ENCODE peak calls at places on chromosomes 12 and 14, in five cellular contexts. R is AG09309, S is pancreas, H is suprapubic skin, O is adrenal gland. A is an unnamed sample.

GRCh38 chr14:91830777-91831176 is 36.6 kb downstream of the TC2N start:
- DNase-seq in O (no peak), H (no peak), S (no peak), R (no peak), A (no peak)

GRCh38 chr12:78977463-78977862 is 112.9 kb downstream of the SYT1 start:
- DNase-seq in O (no peak), S (no peak), R (no peak), H (no peak), A (no peak)

GRCh38 chr14:85416771-85417170 is 113.2 kb upstream of the FLRT2 start:
- DNase-seq in O (no peak), S (no peak), R (peak), H (no peak), A (peak)

GRCh38 chr12:127690161-127690560 is 576.8 kb upstream of the TMEM132C start:
- DNase-seq in O (no peak), S (no peak), R (no peak), H (no peak), A (no peak)

GRCh38 chr14:50766338-50766886 is 64.5 kb downstream of the NIN start:
- DNase-seq in H (no peak), S (no peak), R (no peak), O (no peak), A (no peak)

GRCh38 chr14:67609642-67610310 is 9.7 kb upstream of the PIGH start:
- DNase-seq in O (no peak), R (no peak), H (no peak), S (no peak), A (no peak)

GRCh38 chr12:114916124-114916523 is 232.1 kb upstream of the TBX3 start:
- DNase-seq in R (peak), O (peak), S (no peak), H (no peak), A (peak)

GRCh38 chr12:112103758-112104504 is 4.7 kb downstream of the NAA25 start:
- DNase-seq in H (no peak), O (peak), R (no peak), S (no peak), A (no peak)

GRCh38 chr12:117580718-117581062 is 219.3 kb upstream of the NOS1 start:
- DNase-seq in H (peak), O (peak), R (no peak), S (no peak), A (no peak)

GRCh38 chr14:99342906-99343305 is 70.9 kb upstream of the BCL11B start:
- DNase-seq in O (no peak), S (no peak), R (no peak), H (no peak), A (no peak)

GRCh38 chr12:13864081-13864673 is 117.2 kb downstream of the GRIN2B start:
- DNase-seq in H (peak), S (peak), O (peak), R (peak), A (peak)

GRCh38 chr14:96584199-96584906 is 82.2 kb downstream of the PAPOLA start:
- DNase-seq in O (no peak), S (no peak), H (no peak), R (no peak), A (no peak)

GRCh38 chr14:52596861-52597260 is 44.2 kb downstream of the GPR137C start:
- DNase-seq in S (no peak), O (no peak), R (no peak), H (no peak), A (no peak)

GRCh38 chr12:8504351-8504750 is 9.0 kb upstream of the CLEC4D start:
- DNase-seq in R (no peak), S (no peak), O (no peak), H (no peak), A (no peak)

GRCh38 chr14:101223147-101223546 is 319.6 kb upstream of the RTL1 start:
- DNase-seq in H (no peak), R (no peak), O (no peak), S (no peak), A (no peak)
- TF ChIP-seq CTCF in H (no peak), R (no peak), O (no peak), S (no peak), A (no peak)

GRCh38 chr14:73458219-73458976 is at the start of gene NUMB:
- DNase-seq in R (peak), H (peak), O (peak), S (peak), A (peak)
- TF ChIP-seq CTCF in R (no peak), H (no peak), O (peak), S (no peak), A (no peak)

DNA sequence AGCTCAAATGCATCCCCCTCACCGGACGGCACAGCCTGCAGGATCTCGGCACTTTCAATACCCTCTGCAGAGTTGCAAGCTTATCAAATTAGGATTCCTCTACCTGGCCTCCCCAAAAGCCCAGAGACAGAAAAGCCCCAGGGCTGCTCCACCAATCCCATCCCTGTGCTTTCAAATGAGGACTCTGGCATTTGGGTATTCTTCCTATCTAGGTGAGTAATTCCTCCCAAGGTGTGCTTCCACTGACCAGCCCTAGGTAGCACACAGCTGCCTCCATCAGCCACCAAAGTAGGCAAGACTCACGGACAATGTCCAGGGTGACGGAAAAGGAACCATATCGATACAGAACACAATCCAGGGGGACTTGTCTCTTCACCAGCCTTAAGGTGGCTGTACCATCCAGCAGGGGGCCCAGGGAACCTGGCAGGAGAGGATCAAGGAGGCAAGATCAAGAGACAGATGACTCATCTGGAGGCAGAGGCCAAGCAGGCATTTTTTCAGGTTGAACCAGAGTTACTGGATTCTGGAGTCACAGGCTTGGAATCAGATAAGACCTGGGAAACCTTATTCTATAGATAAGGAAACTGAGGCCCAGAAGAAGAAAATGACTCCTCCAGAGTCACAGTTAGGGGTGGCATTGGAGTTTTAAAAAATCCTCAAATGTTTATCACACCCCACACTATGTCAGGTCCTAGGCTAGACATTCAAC is 9.9 kb downstream of the PMEL start:
- DNase-seq in O (peak), H (no peak), S (no peak), R (no peak), A (peak)
- TF ChIP-seq CTCF in O (peak), H (peak), S (no peak), R (peak), A (peak)

GRCh38 chr12:2283910-2284309 is 231.1 kb downstream of the CACNA1C start:
- DNase-seq in S (no peak), O (no peak), H (no peak), R (no peak), A (no peak)

GRCh38 chr12:2281446-2281845 is 228.7 kb downstream of the CACNA1C start:
- DNase-seq in O (no peak), H (no peak), R (no peak), S (no peak), A (no peak)

GRCh38 chr12:2284321-2284813 is 231.6 kb downstream of the CACNA1C start:
- DNase-seq in O (no peak), S (no peak), R (no peak), H (no peak), A (peak)

GRCh38 chr12:2283480-2283879 is 230.7 kb downstream of the CACNA1C start:
- DNase-seq in H (no peak), S (no peak), O (no peak), R (no peak), A (no peak)

DNA sequence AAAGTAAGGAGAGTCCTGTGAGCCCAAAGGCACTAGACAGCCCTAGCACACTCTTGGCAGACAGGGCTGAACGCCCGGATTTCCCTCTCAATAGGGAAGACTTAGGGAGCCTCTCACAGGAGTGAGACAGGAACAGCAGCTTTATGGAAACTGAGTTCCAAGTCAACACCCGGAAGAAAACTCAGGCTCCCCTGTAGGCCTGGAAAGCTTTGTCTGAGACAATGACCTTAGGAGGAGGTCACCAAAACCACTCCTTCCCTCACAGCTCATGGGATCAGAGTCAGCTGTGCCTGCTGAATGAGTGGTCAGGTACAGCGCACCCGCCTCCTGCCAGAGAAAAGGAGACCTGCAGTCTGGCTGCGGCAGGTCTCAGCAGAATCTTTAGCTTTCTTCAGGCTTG is 229.5 kb downstream of the CACNA1C start:
- DNase-seq in H (no peak), O (no peak), S (no peak), R (no peak), A (no peak)
- TF ChIP-seq CTCF in H (no peak), O (no peak), S (no peak), R (peak), A (no peak)

A was measured in HFFc6.